ENCODE peak calls at places on chromosomes 1 and 21, in ten cellular contexts. Z, Y, H, R, N, I, D, B, W and F are unnamed samples.

GRCh38 chr1:205493241-205494085 is 11.0 kb upstream of the CDK18 start:
- DNase-seq in Z (no peak), Y (no peak), H (peak; percentile 28), R (no peak), N (peak; percentile 56), I (no peak), D (no peak), B (no peak), W (peak; percentile 66), F (no peak)

GRCh38 chr1:210597555-210598134 is 268.9 kb downstream of the HHAT start:
- DNase-seq in Z (no peak), Y (no peak), H (no peak), R (no peak), N (peak; percentile 96), I (no peak), D (no peak), B (no peak), W (no peak), F (peak; percentile 36)

GRCh38 chr1:154445040-154445472 is 39.9 kb downstream of the IL6R start:
- DNase-seq in Z (no peak), Y (no peak), H (no peak), R (no peak), N (peak; percentile 95), I (no peak), D (no peak), B (no peak), W (no peak), F (no peak)

GRCh38 chr1:87956072-87956471 is 627.4 kb downstream of the LMO4 start:
- DNase-seq in Z (no peak), Y (no peak), H (no peak), R (no peak), N (peak; percentile 98), I (no peak), D (no peak), B (peak; percentile 32), W (peak; percentile 27), F (no peak)

GRCh38 chr1:83816836-83817235 is 182.1 kb downstream of the TTLL7 start:
- DNase-seq in Z (no peak), Y (no peak), H (no peak), R (no peak), N (no peak), I (no peak), D (no peak), B (no peak), W (no peak), F (no peak)

GRCh38 chr1:44292641-44293040 is 62.4 kb downstream of the ERI3 start:
- DNase-seq in Z (no peak), Y (no peak), H (no peak), R (no peak), N (no peak), I (no peak), D (no peak), B (no peak), W (no peak), F (no peak)

GRCh38 chr1:154955039-154955717 is 721 bp downstream of the PBXIP1 start:
- DNase-seq in Z (peak; percentile 90), Y (no peak), H (peak; percentile 63), R (peak; percentile 71), N (peak; percentile 82), I (peak; percentile 70), D (no peak), B (no peak), W (no peak), F (peak; percentile 61)

GRCh38 chr1:216420746-216421145 is 2.5 kb downstream of the USH2A start:
- DNase-seq in Z (no peak), Y (no peak), H (no peak), R (no peak), N (no peak), I (no peak), D (no peak), B (no peak), W (no peak), F (no peak)

GRCh38 chr21:41927727-41928409 is 25.9 kb downstream of the C2CD2 start:
- DNase-seq in Z (no peak), Y (no peak), H (no peak), R (no peak), N (no peak), I (no peak), D (no peak), B (no peak), W (no peak), F (no peak)

GRCh38 chr1:225578247-225578646 is 74.7 kb downstream of the ENAH start:
- DNase-seq in Z (no peak), Y (no peak), H (no peak), R (no peak), N (no peak), I (no peak), D (no peak), B (no peak), W (no peak), F (peak; percentile 22)

GRCh38 chr1:61742620-61743431 is 546 bp downstream of the PATJ start:
- DNase-seq in Z (peak; percentile 83), Y (no peak), H (peak; percentile 34), R (no peak), N (peak; percentile 35), I (peak; percentile 44), D (no peak), B (no peak), W (peak; percentile 63), F (peak; percentile 60)

GRCh38 chr1:244155661-244156060 is 104.6 kb downstream of the ZBTB18 start:
- DNase-seq in Z (no peak), Y (peak; percentile 57), H (no peak), R (no peak), N (no peak), I (no peak), D (no peak), B (no peak), W (no peak), F (no peak)

GRCh38 chr1:236016083-236016482 is 48.8 kb downstream of the NID1 start:
- DNase-seq in Z (no peak), Y (no peak), H (no peak), R (no peak), N (peak; percentile 14), I (peak; percentile 87), D (no peak), B (no peak), W (peak; percentile 85), F (peak; percentile 34)

GRCh38 chr1:28518745-28519341 is 13.0 kb downstream of the RCC1 start:
- DNase-seq in Z (no peak), Y (no peak), H (no peak), R (peak; percentile 60), N (no peak), I (no peak), D (no peak), B (no peak), W (no peak), F (no peak)

GRCh38 chr1:245614476-245614875 is 459.7 kb downstream of the KIF26B start:
- DNase-seq in Z (no peak), Y (no peak), H (no peak), R (no peak), N (no peak), I (no peak), D (no peak), B (no peak), W (no peak), F (no peak)
- H3K4me1 ChIP-seq in Z (peaks cover 3% of the 10 kb centered on the region), Y (no peaks in the 10 kb centered on the region), H (no peaks in the 10 kb centered on the region), R (no peaks in the 10 kb centered on the region), N (peaks cover 7% of the 10 kb centered on the region), I (peaks cover 4% of the 10 kb centered on the region), D (no peaks in the 10 kb centered on the region), B (no peaks in the 10 kb centered on the region), W (no peaks in the 10 kb centered on the region), F (no peaks in the 10 kb centered on the region)

GRCh38 chr21:34133392-34133791 is 60.0 kb downstream of the MRPS6 start:
- DNase-seq in Z (no peak), Y (peak; percentile 55), H (no peak), R (no peak), N (no peak), I (no peak), D (no peak), B (no peak), W (no peak), F (no peak)
- TF ChIP-seq POLR2A in Z (no peak), Y (no peak), H (no peak), R (no peak), N (no peak), I (no peak), D (no peak), B (no peak), W (no peak), F (no peak)

GRCh38 chr1:2302292-2302925 is 74.3 kb downstream of the SKI start:
- DNase-seq in Z (no peak), Y (no peak), H (no peak), R (no peak), N (no peak), I (no peak), D (no peak), B (no peak), W (no peak), F (no peak)

GRCh38 chr1:2300851-2301606 is 72.9 kb downstream of the SKI start:
- DNase-seq in Z (peak; percentile 98), Y (peak; percentile 96), H (peak; percentile 74), R (no peak), N (peak; percentile 67), I (peak; percentile 79), D (peak; percentile 80), B (no peak), W (no peak), F (peak; percentile 56)

GRCh38 chr1:2301607-2302291 is 73.6 kb downstream of the SKI start:
- DNase-seq in Z (no peak), Y (no peak), H (no peak), R (no peak), N (no peak), I (no peak), D (no peak), B (no peak), W (no peak), F (no peak)

GRCh38 chr1:2298685-2299673 is 70.9 kb downstream of the SKI start:
- DNase-seq in Z (no peak), Y (no peak), H (no peak), R (no peak), N (no peak), I (no peak), D (no peak), B (no peak), W (no peak), F (peak; percentile 91)

DNA sequence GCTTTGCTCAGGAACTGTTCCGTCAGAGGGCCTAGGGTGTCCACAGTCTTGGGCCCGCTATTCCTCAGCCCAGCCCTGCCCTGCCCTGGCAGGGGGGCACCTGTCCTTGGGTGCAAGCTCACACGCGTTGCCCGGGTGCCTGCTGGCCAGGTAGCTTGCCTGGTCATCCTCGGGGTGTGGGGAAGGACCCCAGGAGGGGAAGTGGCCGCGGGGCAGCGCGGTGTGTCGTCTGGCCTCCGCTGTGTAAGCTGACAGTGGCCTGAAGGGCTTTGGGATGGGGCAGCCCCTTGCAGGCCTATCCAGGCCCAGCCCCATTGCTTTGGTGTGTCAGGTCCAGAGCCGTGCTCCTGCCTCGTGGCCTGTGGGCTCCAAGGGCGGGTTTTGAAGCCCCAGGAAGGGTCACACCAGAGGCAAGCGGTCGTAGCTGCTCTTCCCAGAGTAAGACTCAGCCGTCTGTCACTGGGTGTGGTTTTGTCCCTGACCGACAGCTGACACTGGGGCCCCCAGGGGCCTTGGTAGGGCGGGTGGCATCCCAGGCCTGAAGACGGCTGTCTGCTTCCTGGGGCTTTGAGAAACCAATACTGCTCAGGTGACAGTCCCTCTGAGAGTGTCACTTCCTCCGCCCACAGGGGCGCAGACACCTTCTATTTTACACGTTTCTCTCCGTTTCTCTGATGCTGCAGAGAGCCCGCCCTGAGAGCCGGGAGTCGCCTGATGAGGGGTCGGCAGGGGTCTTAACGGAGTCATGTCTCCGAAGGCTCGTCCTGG is 72.1 kb downstream of the SKI start:
- DNase-seq in Z (peak; percentile 94), Y (no peak), H (peak; percentile 45), R (no peak), N (no peak), I (no peak), D (no peak), B (no peak), W (no peak), F (no peak)
- H3K4me1 ChIP-seq in Z (peaks cover 97% of the 10 kb centered on the region), Y (peaks cover 100% of the 10 kb centered on the region), H (peaks cover 48% of the 10 kb centered on the region), R (peaks cover 71% of the 10 kb centered on the region), N (peaks cover 26% of the 10 kb centered on the region), I (peaks cover 34% of the 10 kb centered on the region), D (peaks cover 40% of the 10 kb centered on the region), B (no peaks in the 10 kb centered on the region), W (peaks cover 39% of the 10 kb centered on the region), F (peaks cover 43% of the 10 kb centered on the region)

GRCh38 chr1:170075186-170075585 is 691 bp upstream of the KIFAP3 start:
- DNase-seq in Z (no peak), Y (no peak), H (no peak), R (peak; percentile 13), N (no peak), I (no peak), D (no peak), B (no peak), W (no peak), F (no peak)
- TF ChIP-seq POLR2A in Z (no peak), Y (no peak), H (no peak), R (no peak), N (no peak), I (no peak), D (no peak), B (no peak), W (no peak), F (no peak)